ENCODE peak calls at places on chromosome 16, in four cellular contexts. K is EH, H is lung, L is iris pigment epithelial cell. P is an unnamed sample.

GRCh38 chr16:3907586-3907985 is 27.1 kb upstream of the CREBBP start:
- DNase-seq in K (no peak), H (no peak), L (no peak), P (no peak)

GRCh38 chr16:24491721-24492120 is 47.6 kb upstream of the RBBP6 start:
- DNase-seq in K (peak; percentile 50), H (no peak), L (no peak), P (peak; percentile 72)

GRCh38 chr16:85879975-85880831 is 18.8 kb upstream of the IRF8 start:
- DNase-seq in K (peak; percentile 9), H (no peak), L (no peak), P (no peak)

GRCh38 chr16:2817496-2818277 is 650 bp downstream of the PRSS21 start:
- DNase-seq in K (no peak), H (no peak), L (no peak), P (no peak)

GRCh38 chr16:85888405-85889331 is 10.3 kb upstream of the IRF8 start:
- DNase-seq in K (peak; percentile 91), H (no peak), L (peak; percentile 94), P (peak; percentile 90)

GRCh38 chr16:71440669-71441347 is 1.0 kb downstream of the TLE7 start:
- DNase-seq in K (no peak), H (no peak), L (no peak), P (peak; percentile 27)

GRCh38 chr16:57534881-57535658 is 1.3 kb downstream of the CCDC102A start:
- DNase-seq in K (no peak), H (no peak), L (no peak), P (no peak)

GRCh38 chr16:7679899-7680298 is 347.3 kb downstream of the RBFOX1 start:
- DNase-seq in K (no peak), H (no peak), L (no peak), P (no peak)

GRCh38 chr16:49478107-49478506 is 104.5 kb downstream of the C16orf78 start:
- DNase-seq in K (no peak), H (no peak), L (no peak), P (no peak)

GRCh38 chr16:89687092-89687940 is 827 bp downstream of the CDK10 start:
- DNase-seq in K (peak; percentile 67), H (no peak), L (peak; percentile 60), P (peak; percentile 68)

GRCh38 chr16:55462241-55462640 is 16.8 kb upstream of the MMP2 start:
- DNase-seq in K (no peak), H (no peak), L (no peak), P (no peak)

GRCh38 chr16:24544640-24545039 is 5.3 kb downstream of the RBBP6 start:
- DNase-seq in K (peak; percentile 60), H (no peak), L (no peak), P (peak; percentile 46)

GRCh38 chr16:31010539-31010938 is at the start of gene STX1B:
- DNase-seq in K (peak; percentile 36), H (no peak), L (no peak), P (peak; percentile 49)

GRCh38 chr16:21638573-21638975 is 13.8 kb downstream of the IGSF6 start:
- DNase-seq in K (peak; percentile 56), H (no peak), L (peak; percentile 78), P (peak; percentile 88)

GRCh38 chr16:55701442-55702319 is 45.9 kb downstream of the SLC6A2 start:
- DNase-seq in K (peak; percentile 55), H (peak; percentile 73), L (peak; percentile 23), P (peak; percentile 67)

GRCh38 chr16:9115277-9115676 is 23.8 kb downstream of the HAPSTR1 start:
- DNase-seq in K (no peak), H (peak; percentile 7), L (peak; percentile 38), P (peak; percentile 69)

GRCh38 chr16:59783191-59783590 is 1049.1 kb upstream of the GOT2 start:
- DNase-seq in K (peak; percentile 56), H (no peak), L (peak; percentile 2), P (peak; percentile 75)

GRCh38 chr16:50025544-50025931 is 513 bp downstream of the CNEP1R1 start:
- DNase-seq in K (peak; percentile 31), H (no peak), L (peak; percentile 23), P (peak; percentile 39)

GRCh38 chr16:54374136-54374535 is 87.5 kb upstream of the IRX3 start:
- DNase-seq in K (peak; percentile 66), H (no peak), L (no peak), P (peak; percentile 78)

GRCh38 chr16:11256657-11257130 is 690 bp upstream of the SOCS1 start:
- DNase-seq in K (peak; percentile 74), H (peak; percentile 63), L (peak; percentile 59), P (peak; percentile 70)

P was measured in ELR.